ENCODE peak calls at places on chromosomes 7 and 10, in seven cellular contexts. N, T, E, Y, J, O and K are unnamed samples. For H3K4me1, the result is how much of the 10 kb centered on the place peaks cover.

GRCh38 chr10:52232561-52233350 is 81.3 kb upstream of the DKK1 start:
- DNase-seq in E (peak), N (no peak), T (no peak), J (peak), Y (no peak), O (no peak), K (no peak)

GRCh38 chr10:83222832-83223742 is 916.2 kb upstream of the GHITM start:
- DNase-seq in T (no peak), E (no peak), O (no peak), N (no peak), J (no peak), Y (no peak), K (no peak)

GRCh38 chr7:47414342-47415288 is 167.3 kb downstream of the TNS3 start:
- DNase-seq in T (no peak), E (peak), J (no peak), Y (no peak), O (no peak), N (no peak), K (no peak)

GRCh38 chr7:1848013-1848640 is 178.1 kb downstream of the ELFN1 start:
- DNase-seq in E (no peak), T (no peak), N (no peak), Y (no peak), O (peak), J (no peak), K (peak)

GRCh38 chr10:13503745-13504463 is 24.9 kb downstream of the BEND7 start:
- DNase-seq in Y (no peak), T (no peak), E (no peak), J (peak), O (no peak), N (no peak), K (no peak)

GRCh38 chr10:116732546-116732945 is 9.8 kb downstream of the HSPA12A start:
- DNase-seq in J (no peak), Y (no peak), E (no peak), N (no peak), T (no peak), O (no peak), K (no peak)

GRCh38 chr10:92995509-92995908 is 65.1 kb upstream of the CYP26C1 start:
- DNase-seq in T (no peak), Y (no peak), O (no peak), N (no peak), E (no peak), J (no peak), K (no peak)

GRCh38 chr7:149825567-149826343 is 12.4 kb upstream of the ZNF862 start:
- DNase-seq in T (no peak), Y (no peak), N (no peak), E (peak), J (no peak), O (no peak), K (peak)

GRCh38 chr10:106795619-106796018 is 368.9 kb downstream of the SORCS1 start:
- DNase-seq in T (no peak), O (peak), Y (no peak), N (no peak), J (peak), E (peak), K (no peak)

DNA sequence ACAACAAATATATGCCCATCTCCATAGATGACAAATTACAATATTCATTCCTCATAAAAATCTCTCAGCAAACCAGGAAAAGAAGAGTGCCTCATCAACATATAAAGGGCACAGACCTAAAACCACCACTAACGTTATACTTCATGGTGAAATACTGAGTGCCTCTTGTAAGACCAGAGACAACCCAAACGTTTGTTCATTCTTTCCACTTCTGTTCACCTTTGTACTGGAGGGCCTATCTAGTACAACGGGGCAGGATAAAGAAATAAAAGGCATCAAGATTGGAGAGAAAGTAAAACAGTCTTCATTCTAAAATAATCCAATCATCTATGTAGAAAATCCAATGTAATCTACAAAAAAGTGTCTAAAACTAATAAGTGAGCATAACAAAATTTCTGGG is 79.1 kb downstream of the LARP4B start:
- DNase-seq in Y (no peak), J (no peak), O (no peak), T (no peak), N (no peak), E (no peak), K (no peak)
- TF ChIP-seq CTCF in Y (no peak), J (no peak), O (no peak), T (no peak), N (no peak), E (no peak), K (no peak)

GRCh38 chr10:29595146-29595545 is 39.6 kb downstream of the SVIL start:
- DNase-seq in O (no peak), J (no peak), N (no peak), Y (no peak), E (no peak), T (no peak), K (no peak)
- H3K4me1 ChIP-seq in O (half or more), J (under half), N (under half), Y (under half), E (under half), T (under half), K (under half)

DNA sequence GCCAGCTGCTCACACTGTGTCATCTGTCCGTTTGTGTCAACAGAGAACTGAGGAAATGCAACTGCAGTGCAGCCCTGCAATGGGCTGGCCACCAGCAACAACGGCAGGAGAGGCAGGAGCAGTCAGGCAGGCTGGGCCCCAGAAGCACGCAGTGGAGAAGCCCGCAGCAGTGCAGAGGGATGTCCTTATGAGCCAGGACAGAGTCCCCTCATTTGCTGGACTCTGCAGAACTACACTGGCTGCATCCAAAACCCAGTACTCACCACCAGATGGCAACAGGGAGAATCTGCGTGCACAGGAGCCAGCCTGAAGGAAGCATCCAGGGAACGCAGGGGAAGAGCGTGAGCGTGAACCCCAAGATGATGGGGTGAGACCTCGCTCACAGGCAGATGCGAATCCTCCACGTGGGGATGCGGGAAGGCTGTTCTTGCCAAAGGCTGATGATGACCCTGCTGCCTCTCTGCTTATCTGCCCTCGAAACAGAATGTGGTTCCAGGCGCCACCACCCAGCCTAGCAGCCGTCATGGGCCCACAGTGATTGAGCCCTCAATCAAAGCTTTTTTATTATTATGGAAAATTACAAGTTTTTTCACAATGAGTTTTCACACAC is 232.1 kb downstream of the PTPRN2 start:
- DNase-seq in N (no peak), T (peak), E (no peak), Y (no peak), O (no peak), J (no peak), K (peak)
- TF ChIP-seq CTCF in N (no peak), T (no peak), E (no peak), Y (peak), O (no peak), J (no peak), K (no peak)

DNA sequence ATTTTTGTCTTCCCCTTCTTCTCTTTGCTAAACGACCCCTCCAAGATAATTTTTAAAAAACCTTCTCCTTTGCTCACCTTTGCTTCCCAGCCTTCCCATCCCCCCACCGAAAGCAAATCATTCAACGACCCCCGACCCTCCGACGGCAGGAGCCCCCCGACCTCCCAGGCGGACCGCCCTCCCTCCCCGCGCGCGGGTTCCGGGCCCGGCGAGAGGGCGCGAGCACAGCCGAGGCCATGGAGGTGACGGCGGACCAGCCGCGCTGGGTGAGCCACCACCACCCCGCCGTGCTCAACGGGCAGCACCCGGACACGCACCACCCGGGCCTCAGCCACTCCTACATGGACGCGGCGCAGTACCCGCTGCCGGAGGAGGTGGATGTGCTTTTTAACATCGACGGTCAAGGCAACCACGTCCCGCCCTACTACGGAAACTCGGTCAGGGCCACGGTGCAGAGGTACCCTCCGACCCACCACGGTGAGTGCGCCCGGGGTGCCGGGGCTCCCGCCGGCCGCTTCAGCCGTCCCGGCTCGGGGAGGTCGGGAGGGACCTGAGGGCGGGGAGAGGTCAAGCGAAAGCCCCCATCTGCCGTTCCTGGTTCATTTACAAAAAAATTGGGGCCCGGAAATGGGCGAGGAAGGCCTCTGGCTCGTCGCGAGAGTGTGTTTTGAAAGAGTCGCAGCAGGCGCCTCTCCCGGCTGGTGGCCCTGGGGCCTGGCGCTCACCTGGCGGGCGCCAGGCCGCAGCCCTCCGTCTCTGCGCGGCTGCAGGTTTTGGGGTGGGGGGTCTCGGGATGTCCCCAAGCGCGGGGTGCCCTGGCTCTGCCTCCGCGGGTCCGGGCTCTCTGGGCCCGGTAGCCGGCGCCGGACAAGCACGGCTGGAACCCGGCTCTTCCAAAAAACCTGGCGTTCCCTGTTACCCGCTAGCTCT is 1.2 kb downstream of the GATA3 start:
- DNase-seq in T (no peak), E (no peak), Y (no peak), O (no peak), J (no peak), N (no peak), K (no peak)
- H3K4me1 ChIP-seq in T (under half), E (under half), Y (under half), O (half or more), J (under half), N (half or more), K (under half)

GRCh38 chr7:139702811-139703467 is 74.9 kb downstream of the HIPK2 start:
- DNase-seq in J (no peak), N (no peak), T (no peak), E (no peak), O (no peak), Y (no peak), K (no peak)
- TF ChIP-seq CTCF in J (no peak), N (no peak), T (no peak), E (no peak), O (no peak), Y (no peak), K (no peak)

GRCh38 chr10:35347088-35347487 is 10.8 kb downstream of the CCNY start:
- DNase-seq in Y (no peak), O (no peak), N (no peak), E (no peak), J (no peak), T (no peak), K (no peak)
- H3K4me1 ChIP-seq in Y (under half), O (half or more), N (half or more), E (under half), J (under half), T (under half), K (under half)

DNA sequence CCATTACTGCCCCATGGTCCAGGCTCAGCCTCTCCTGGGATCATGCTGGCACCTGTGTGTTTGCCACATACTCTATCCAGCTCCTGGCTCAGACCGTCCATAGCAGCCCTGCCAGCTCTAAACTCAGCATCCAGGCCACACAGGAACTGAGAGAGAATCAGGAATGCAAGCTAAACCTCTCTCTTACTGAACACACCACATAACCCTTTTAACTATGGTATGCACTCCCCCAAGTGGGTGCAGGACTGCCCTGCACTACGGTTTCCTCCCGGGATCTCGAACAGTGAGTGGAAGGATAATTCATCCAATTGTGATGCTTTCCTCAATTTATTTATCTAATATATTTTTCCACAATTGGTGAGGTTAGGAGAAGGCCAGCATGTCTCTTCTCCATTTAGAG is 17.1 kb upstream of the ZNF800 start:
- DNase-seq in J (peak), N (no peak), T (no peak), E (no peak), Y (no peak), O (no peak), K (no peak)
- TF ChIP-seq CTCF in J (peak), N (no peak), T (no peak), E (peak), Y (peak), O (peak), K (no peak)

DNA sequence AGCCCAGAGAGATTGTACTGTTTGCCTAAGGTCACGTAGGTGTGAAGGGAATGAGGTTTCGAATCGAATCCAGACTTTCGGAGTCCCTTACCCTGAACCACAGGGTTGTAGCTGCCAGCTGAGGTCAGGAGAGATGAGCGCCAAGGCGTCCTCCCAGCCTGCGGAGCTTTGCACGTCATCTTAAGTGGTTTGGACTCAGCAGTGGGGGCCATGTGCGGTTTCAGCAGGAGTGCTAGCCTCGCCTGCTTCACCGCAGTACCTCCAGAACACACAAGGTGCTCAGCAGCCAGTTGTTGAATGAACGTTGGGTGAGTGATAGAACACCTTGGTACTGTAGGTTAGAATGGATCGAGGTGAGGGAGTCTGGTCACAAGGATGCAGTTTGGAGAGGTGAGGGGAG is 74.9 kb upstream of the PPIF start:
- DNase-seq in J (no peak), E (no peak), Y (no peak), T (no peak), N (no peak), O (no peak), K (no peak)
- H3K4me1 ChIP-seq in J (under half), E (half or more), Y (under half), T (under half), N (half or more), O (half or more), K (under half)